ENCODE peak calls at places on chromosomes 6 and 20, in six cellular contexts. E, V, B, C, W and P are unnamed samples.

GRCh38 chr6:151160869-151161268 is 78.9 kb upstream of the AKAP12 start:
- DNase-seq in C (no peak), V (no peak), W (peak), B (no peak), E (no peak), P (no peak)

GRCh38 chr6:83849127-83849526 is 4.0 kb upstream of the RIPPLY2 start:
- DNase-seq in W (no peak), V (no peak), B (no peak), E (no peak), C (no peak), P (no peak)

GRCh38 chr6:124676033-124676432 is 286.2 kb upstream of the RNF217 start:
- DNase-seq in W (no peak), V (no peak), B (no peak), C (no peak), E (no peak), P (no peak)

GRCh38 chr6:130671119-130672104 is 155.8 kb upstream of the SMLR1 start:
- DNase-seq in C (no peak), B (no peak), V (no peak), E (no peak), W (no peak), P (no peak)

GRCh38 chr6:40165036-40165709 is 230.9 kb upstream of the MOCS1 start:
- DNase-seq in V (no peak), B (no peak), W (no peak), C (no peak), E (no peak), P (no peak)

GRCh38 chr6:113903666-113904330 is 46.7 kb downstream of the MARCKS start:
- DNase-seq in B (no peak), V (no peak), C (no peak), E (peak), W (peak), P (no peak)

GRCh38 chr20:39676236-39676635 is 714.1 kb downstream of the DHX35 start:
- DNase-seq in W (no peak), V (no peak), E (peak), B (no peak), C (no peak), P (no peak)

GRCh38 chr6:153001767-153002612 is 519 bp downstream of the MTRF1L start:
- DNase-seq in W (peak), V (peak), E (peak), C (peak), B (no peak), P (no peak)

GRCh38 chr20:51760905-51761544 is 7.2 kb downstream of the ATP9A start:
- DNase-seq in V (no peak), B (no peak), W (no peak), E (no peak), C (peak), P (no peak)